ENCODE peak calls at places on chromosomes 5 and 9, in nine cellular contexts. One of them, this sample, is unnamed.

GRCh38 chr5:153896701-153897100 is 142.0 kb downstream of the FAM114A2 start:
- DNase-seq in ovary: no peak
- DNase-seq in pancreas: no peak
- DNase-seq in NCI-H1436: peak
- DNase-seq in AG04450: peak
- DNase-seq in nephron progenitor cell: no peak
- DNase-seq in mesenteric fat pad: no peak
- DNase-seq in IMR-90: peak
- DNase-seq in heart left ventricle: no peak
- DNase-seq in this sample: no peak

GRCh38 chr9:4662989-4663792 is 1.1 kb downstream of the PLPP6 start:
- DNase-seq in IMR-90: peak
- DNase-seq in pancreas: no peak
- DNase-seq in AG04450: no peak
- DNase-seq in NCI-H1436: no peak
- DNase-seq in heart left ventricle: no peak
- DNase-seq in nephron progenitor cell: no peak
- DNase-seq in ovary: no peak
- DNase-seq in mesenteric fat pad: no peak
- DNase-seq in this sample: no peak

GRCh38 chr9:124282442-124283231 is 24.9 kb downstream of the NEK6 start:
- DNase-seq in ovary: peak
- DNase-seq in IMR-90: peak
- DNase-seq in nephron progenitor cell: no peak
- DNase-seq in AG04450: no peak
- DNase-seq in heart left ventricle: peak
- DNase-seq in pancreas: no peak
- DNase-seq in mesenteric fat pad: no peak
- DNase-seq in NCI-H1436: no peak
- DNase-seq in this sample: peak

GRCh38 chr5:173055722-173055982 is 500 bp upstream of the CREBRF start:
- DNase-seq in ovary: no peak
- DNase-seq in AG04450: no peak
- DNase-seq in IMR-90: no peak
- DNase-seq in nephron progenitor cell: no peak
- DNase-seq in pancreas: no peak
- DNase-seq in mesenteric fat pad: no peak
- DNase-seq in heart left ventricle: no peak
- DNase-seq in NCI-H1436: no peak
- DNase-seq in this sample: no peak

GRCh38 chr5:141272906-141273305 is 27.7 kb downstream of the PCDHB15 start:
- DNase-seq in pancreas: no peak
- DNase-seq in nephron progenitor cell: no peak
- DNase-seq in heart left ventricle: no peak
- DNase-seq in IMR-90: no peak
- DNase-seq in ovary: no peak
- DNase-seq in mesenteric fat pad: no peak
- DNase-seq in NCI-H1436: no peak
- DNase-seq in AG04450: no peak
- DNase-seq in this sample: no peak

GRCh38 chr5:91135475-91136248 is 247.5 kb downstream of the ARRDC3 start:
- DNase-seq in pancreas: no peak
- DNase-seq in heart left ventricle: no peak
- DNase-seq in ovary: no peak
- DNase-seq in AG04450: no peak
- DNase-seq in IMR-90: no peak
- DNase-seq in mesenteric fat pad: no peak
- DNase-seq in NCI-H1436: no peak
- DNase-seq in nephron progenitor cell: no peak
- DNase-seq in this sample: no peak

GRCh38 chr5:3324421-3325101 is 271.1 kb upstream of the IRX1 start:
- DNase-seq in IMR-90: no peak
- DNase-seq in AG04450: no peak
- DNase-seq in mesenteric fat pad: no peak
- DNase-seq in heart left ventricle: no peak
- DNase-seq in NCI-H1436: no peak
- DNase-seq in pancreas: peak
- DNase-seq in nephron progenitor cell: peak
- DNase-seq in ovary: no peak
- DNase-seq in this sample: no peak

GRCh38 chr9:112224401-112225289 is 49.5 kb upstream of the SUSD1 start:
- DNase-seq in heart left ventricle: no peak
- DNase-seq in NCI-H1436: no peak
- DNase-seq in ovary: no peak
- DNase-seq in mesenteric fat pad: no peak
- DNase-seq in pancreas: no peak
- DNase-seq in AG04450: peak
- DNase-seq in nephron progenitor cell: no peak
- DNase-seq in IMR-90: peak
- DNase-seq in this sample: no peak

GRCh38 chr5:36162810-36163486 is 11.0 kb downstream of the SKP2 start:
- DNase-seq in NCI-H1436: no peak
- DNase-seq in pancreas: no peak
- DNase-seq in AG04450: no peak
- DNase-seq in mesenteric fat pad: no peak
- DNase-seq in nephron progenitor cell: no peak
- DNase-seq in ovary: no peak
- DNase-seq in heart left ventricle: no peak
- DNase-seq in IMR-90: no peak
- DNase-seq in this sample: no peak

GRCh38 chr5:119217183-119217582 is 138.6 kb upstream of the TNFAIP8 start:
- DNase-seq in mesenteric fat pad: no peak
- DNase-seq in nephron progenitor cell: no peak
- DNase-seq in AG04450: no peak
- DNase-seq in heart left ventricle: no peak
- DNase-seq in NCI-H1436: no peak
- DNase-seq in IMR-90: no peak
- DNase-seq in ovary: no peak
- DNase-seq in pancreas: no peak
- DNase-seq in this sample: no peak

GRCh38 chr5:121819661-121820261 is 31.9 kb upstream of the FTMT start:
- DNase-seq in AG04450: no peak
- DNase-seq in pancreas: no peak
- DNase-seq in NCI-H1436: no peak
- DNase-seq in IMR-90: no peak
- DNase-seq in nephron progenitor cell: no peak
- DNase-seq in ovary: no peak
- DNase-seq in mesenteric fat pad: no peak
- DNase-seq in heart left ventricle: no peak
- DNase-seq in this sample: no peak

GRCh38 chr5:9188131-9188530 is 357.7 kb downstream of the SEMA5A start:
- DNase-seq in mesenteric fat pad: no peak
- DNase-seq in IMR-90: peak
- DNase-seq in AG04450: peak
- DNase-seq in ovary: no peak
- DNase-seq in NCI-H1436: no peak
- DNase-seq in nephron progenitor cell: no peak
- DNase-seq in heart left ventricle: no peak
- DNase-seq in pancreas: no peak
- DNase-seq in this sample: no peak

GRCh38 chr5:95900383-95900958 is 61.2 kb downstream of the ELL2 start:
- DNase-seq in AG04450: peak
- DNase-seq in ovary: no peak
- DNase-seq in mesenteric fat pad: no peak
- DNase-seq in NCI-H1436: no peak
- DNase-seq in heart left ventricle: no peak
- DNase-seq in nephron progenitor cell: no peak
- DNase-seq in pancreas: no peak
- DNase-seq in IMR-90: peak
- DNase-seq in this sample: no peak

GRCh38 chr9:22529426-22530199 is 83.0 kb downstream of the DMRTA1 start:
- DNase-seq in IMR-90: no peak
- DNase-seq in heart left ventricle: no peak
- DNase-seq in nephron progenitor cell: no peak
- DNase-seq in AG04450: no peak
- DNase-seq in mesenteric fat pad: no peak
- DNase-seq in ovary: no peak
- DNase-seq in NCI-H1436: no peak
- DNase-seq in pancreas: no peak
- DNase-seq in this sample: no peak

GRCh38 chr5:10295619-10296326 is 11.9 kb downstream of the CMBL start:
- DNase-seq in heart left ventricle: no peak
- DNase-seq in ovary: no peak
- DNase-seq in NCI-H1436: no peak
- DNase-seq in pancreas: no peak
- DNase-seq in mesenteric fat pad: no peak
- DNase-seq in IMR-90: no peak
- DNase-seq in AG04450: no peak
- DNase-seq in nephron progenitor cell: no peak
- DNase-seq in this sample: no peak

GRCh38 chr5:66829826-66830225 is 233.6 kb downstream of the MAST4 start:
- DNase-seq in heart left ventricle: no peak
- DNase-seq in NCI-H1436: no peak
- DNase-seq in ovary: no peak
- DNase-seq in AG04450: no peak
- DNase-seq in pancreas: no peak
- DNase-seq in IMR-90: peak
- DNase-seq in nephron progenitor cell: no peak
- DNase-seq in mesenteric fat pad: no peak
- DNase-seq in this sample: no peak

GRCh38 chr9:71780953-71781352 is 12.6 kb upstream of the CEMIP2 start:
- DNase-seq in NCI-H1436: no peak
- DNase-seq in pancreas: no peak
- DNase-seq in mesenteric fat pad: no peak
- DNase-seq in IMR-90: no peak
- DNase-seq in heart left ventricle: no peak
- DNase-seq in ovary: no peak
- DNase-seq in AG04450: no peak
- DNase-seq in nephron progenitor cell: no peak
- DNase-seq in this sample: no peak

GRCh38 chr9:121612511-121612998 is 38.9 kb upstream of the DAB2IP start:
- DNase-seq in ovary: no peak
- DNase-seq in nephron progenitor cell: no peak
- DNase-seq in pancreas: no peak
- DNase-seq in mesenteric fat pad: no peak
- DNase-seq in heart left ventricle: no peak
- DNase-seq in AG04450: no peak
- DNase-seq in NCI-H1436: no peak
- DNase-seq in IMR-90: no peak
- DNase-seq in this sample: no peak

GRCh38 chr5:54440456-54440893 is 15.0 kb upstream of the HSPB3 start:
- DNase-seq in mesenteric fat pad: no peak
- DNase-seq in pancreas: no peak
- DNase-seq in ovary: no peak
- DNase-seq in IMR-90: no peak
- DNase-seq in AG04450: no peak
- DNase-seq in NCI-H1436: no peak
- DNase-seq in heart left ventricle: no peak
- DNase-seq in nephron progenitor cell: no peak
- DNase-seq in this sample: no peak

GRCh38 chr9:77158772-77159513 is 18.4 kb upstream of the VPS13A start:
- DNase-seq in NCI-H1436: no peak
- DNase-seq in heart left ventricle: no peak
- DNase-seq in IMR-90: peak
- DNase-seq in mesenteric fat pad: no peak
- DNase-seq in nephron progenitor cell: no peak
- DNase-seq in pancreas: no peak
- DNase-seq in ovary: no peak
- DNase-seq in AG04450: no peak
- DNase-seq in this sample: no peak

GRCh38 chr5:16666861-16667481 is 50.2 kb upstream of the RETREG1 start:
- DNase-seq in AG04450: no peak
- DNase-seq in nephron progenitor cell: no peak
- DNase-seq in IMR-90: peak
- DNase-seq in heart left ventricle: peak
- DNase-seq in ovary: no peak
- DNase-seq in pancreas: no peak
- DNase-seq in NCI-H1436: peak
- DNase-seq in mesenteric fat pad: no peak
- DNase-seq in this sample: no peak

GRCh38 chr9:90025816-90026215 is 421.0 kb downstream of the GADD45G start:
- DNase-seq in IMR-90: no peak
- DNase-seq in nephron progenitor cell: no peak
- DNase-seq in AG04450: no peak
- DNase-seq in heart left ventricle: no peak
- DNase-seq in mesenteric fat pad: no peak
- DNase-seq in NCI-H1436: no peak
- DNase-seq in ovary: no peak
- DNase-seq in pancreas: no peak
- DNase-seq in this sample: no peak

GRCh38 chr9:129221979-129222635 is 44.0 kb upstream of the IER5L start:
- DNase-seq in mesenteric fat pad: no peak
- DNase-seq in pancreas: peak
- DNase-seq in heart left ventricle: peak
- DNase-seq in IMR-90: no peak
- DNase-seq in nephron progenitor cell: no peak
- DNase-seq in NCI-H1436: no peak
- DNase-seq in ovary: no peak
- DNase-seq in AG04450: no peak
- DNase-seq in this sample: no peak

GRCh38 chr9:79362100-79363081 is 209.4 kb upstream of the TLE4 start:
- DNase-seq in ovary: no peak
- DNase-seq in heart left ventricle: no peak
- DNase-seq in NCI-H1436: no peak
- DNase-seq in nephron progenitor cell: no peak
- DNase-seq in mesenteric fat pad: no peak
- DNase-seq in pancreas: no peak
- DNase-seq in AG04450: no peak
- DNase-seq in IMR-90: peak
- DNase-seq in this sample: no peak

GRCh38 chr9:134894136-134894860 is 13.7 kb downstream of the FCN2 start:
- DNase-seq in AG04450: no peak
- DNase-seq in pancreas: no peak
- DNase-seq in heart left ventricle: no peak
- DNase-seq in IMR-90: no peak
- DNase-seq in nephron progenitor cell: no peak
- DNase-seq in mesenteric fat pad: peak
- DNase-seq in ovary: no peak
- DNase-seq in NCI-H1436: no peak
- DNase-seq in this sample: peak

GRCh38 chr9:29214162-29214520 is 1640.9 kb upstream of the C9orf72 start:
- DNase-seq in heart left ventricle: no peak
- DNase-seq in AG04450: no peak
- DNase-seq in nephron progenitor cell: peak
- DNase-seq in IMR-90: no peak
- DNase-seq in ovary: no peak
- DNase-seq in NCI-H1436: peak
- DNase-seq in pancreas: peak
- DNase-seq in mesenteric fat pad: no peak
- DNase-seq in this sample: no peak

GRCh38 chr5:139481580-139482049 is 943 bp downstream of the STING1 start:
- DNase-seq in nephron progenitor cell: no peak
- DNase-seq in mesenteric fat pad: no peak
- DNase-seq in NCI-H1436: no peak
- DNase-seq in ovary: peak
- DNase-seq in IMR-90: peak
- DNase-seq in heart left ventricle: no peak
- DNase-seq in pancreas: no peak
- DNase-seq in AG04450: no peak
- DNase-seq in this sample: no peak

GRCh38 chr9:77827104-77827784 is 179.1 kb upstream of the GNA14 start:
- DNase-seq in IMR-90: no peak
- DNase-seq in heart left ventricle: no peak
- DNase-seq in pancreas: no peak
- DNase-seq in AG04450: no peak
- DNase-seq in mesenteric fat pad: no peak
- DNase-seq in nephron progenitor cell: no peak
- DNase-seq in NCI-H1436: no peak
- DNase-seq in ovary: no peak
- DNase-seq in this sample: no peak